ENCODE peak calls at places on chromosomes 1 and 21, in ten cellular contexts. One of them, this sample, is unnamed.

GRCh38 chr21:41369105-41369914 is 7.5 kb downstream of the MX2 start:
- DNase-seq in NCI-H226: no peak
- DNase-seq in GM04503: no peak
- DNase-seq in activated CD8-positive, alpha-beta memory T cell treated with anti-CD3 and anti-CD28 coated beads for 48 hours: no peak
- DNase-seq in mucosa of gallbladder: no peak
- DNase-seq in HT-29: no peak
- DNase-seq in right cardiac atrium: peak; percentile 48
- DNase-seq in fibroblast of the conjunctiva: no peak
- DNase-seq in NCI-H446 treated with DMSO at 0.1 percent for 48 hours: no peak
- DNase-seq in GM12865: peak; percentile 80
- DNase-seq in this sample: peak; percentile 25

GRCh38 chr1:38827299-38827698 is 32.3 kb downstream of the RRAGC start:
- DNase-seq in GM12865: no peak
- DNase-seq in GM04503: no peak
- DNase-seq in activated CD8-positive, alpha-beta memory T cell treated with anti-CD3 and anti-CD28 coated beads for 48 hours: no peak
- DNase-seq in mucosa of gallbladder: no peak
- DNase-seq in HT-29: no peak
- DNase-seq in NCI-H446 treated with DMSO at 0.1 percent for 48 hours: no peak
- DNase-seq in right cardiac atrium: no peak
- DNase-seq in NCI-H226: no peak
- DNase-seq in fibroblast of the conjunctiva: no peak
- DNase-seq in this sample: no peak

GRCh38 chr1:221829327-221830011 is 87.6 kb upstream of the DUSP10 start:
- DNase-seq in fibroblast of the conjunctiva: peak; percentile 56
- DNase-seq in mucosa of gallbladder: no peak
- DNase-seq in NCI-H226: peak; percentile 69
- DNase-seq in GM04503: peak; percentile 84
- DNase-seq in right cardiac atrium: no peak
- DNase-seq in HT-29: no peak
- DNase-seq in NCI-H446 treated with DMSO at 0.1 percent for 48 hours: no peak
- DNase-seq in activated CD8-positive, alpha-beta memory T cell treated with anti-CD3 and anti-CD28 coated beads for 48 hours: no peak
- DNase-seq in GM12865: peak; percentile 21
- DNase-seq in this sample: no peak

GRCh38 chr1:87983841-87984240 is 655.2 kb downstream of the LMO4 start:
- DNase-seq in mucosa of gallbladder: no peak
- DNase-seq in NCI-H226: peak; percentile 75
- DNase-seq in NCI-H446 treated with DMSO at 0.1 percent for 48 hours: no peak
- DNase-seq in GM12865: no peak
- DNase-seq in fibroblast of the conjunctiva: no peak
- DNase-seq in activated CD8-positive, alpha-beta memory T cell treated with anti-CD3 and anti-CD28 coated beads for 48 hours: no peak
- DNase-seq in GM04503: no peak
- DNase-seq in HT-29: no peak
- DNase-seq in right cardiac atrium: no peak
- DNase-seq in this sample: no peak

GRCh38 chr1:168301664-168302320 is 21.1 kb downstream of the TBX19 start:
- DNase-seq in mucosa of gallbladder: no peak
- DNase-seq in NCI-H226: peak; percentile 99
- DNase-seq in fibroblast of the conjunctiva: peak; percentile 24
- DNase-seq in right cardiac atrium: no peak
- DNase-seq in NCI-H446 treated with DMSO at 0.1 percent for 48 hours: no peak
- DNase-seq in HT-29: peak; percentile 37
- DNase-seq in activated CD8-positive, alpha-beta memory T cell treated with anti-CD3 and anti-CD28 coated beads for 48 hours: no peak
- DNase-seq in GM04503: peak; percentile 50
- DNase-seq in GM12865: no peak
- DNase-seq in this sample: no peak

GRCh38 chr1:243420968-243421675 is 165.3 kb downstream of the SDCCAG8 start:
- DNase-seq in NCI-H446 treated with DMSO at 0.1 percent for 48 hours: no peak
- DNase-seq in HT-29: no peak
- DNase-seq in mucosa of gallbladder: no peak
- DNase-seq in GM12865: no peak
- DNase-seq in NCI-H226: no peak
- DNase-seq in fibroblast of the conjunctiva: no peak
- DNase-seq in right cardiac atrium: no peak
- DNase-seq in activated CD8-positive, alpha-beta memory T cell treated with anti-CD3 and anti-CD28 coated beads for 48 hours: no peak
- DNase-seq in GM04503: no peak
- DNase-seq in this sample: no peak

GRCh38 chr1:7358346-7358745 is 412.8 kb upstream of the VAMP3 start:
- DNase-seq in mucosa of gallbladder: no peak
- DNase-seq in HT-29: no peak
- DNase-seq in GM04503: no peak
- DNase-seq in activated CD8-positive, alpha-beta memory T cell treated with anti-CD3 and anti-CD28 coated beads for 48 hours: no peak
- DNase-seq in right cardiac atrium: no peak
- DNase-seq in GM12865: no peak
- DNase-seq in fibroblast of the conjunctiva: no peak
- DNase-seq in NCI-H446 treated with DMSO at 0.1 percent for 48 hours: no peak
- DNase-seq in NCI-H226: no peak
- DNase-seq in this sample: no peak

GRCh38 chr1:177600936-177601335 is 368.9 kb downstream of the SEC16B start:
- DNase-seq in GM12865: no peak
- DNase-seq in GM04503: no peak
- DNase-seq in NCI-H446 treated with DMSO at 0.1 percent for 48 hours: no peak
- DNase-seq in fibroblast of the conjunctiva: no peak
- DNase-seq in right cardiac atrium: no peak
- DNase-seq in HT-29: no peak
- DNase-seq in activated CD8-positive, alpha-beta memory T cell treated with anti-CD3 and anti-CD28 coated beads for 48 hours: no peak
- DNase-seq in mucosa of gallbladder: no peak
- DNase-seq in NCI-H226: no peak
- DNase-seq in this sample: no peak

GRCh38 chr1:231734417-231734816 is 107.8 kb downstream of the DISC1 start:
- DNase-seq in GM04503: peak; percentile 11
- DNase-seq in GM12865: no peak
- DNase-seq in mucosa of gallbladder: peak; percentile 22
- DNase-seq in activated CD8-positive, alpha-beta memory T cell treated with anti-CD3 and anti-CD28 coated beads for 48 hours: no peak
- DNase-seq in fibroblast of the conjunctiva: no peak
- DNase-seq in right cardiac atrium: peak; percentile 42
- DNase-seq in NCI-H226: no peak
- DNase-seq in NCI-H446 treated with DMSO at 0.1 percent for 48 hours: no peak
- DNase-seq in HT-29: no peak
- DNase-seq in this sample: no peak

GRCh38 chr1:238063454-238063853 is 172.7 kb upstream of the ZP4 start:
- DNase-seq in fibroblast of the conjunctiva: peak; percentile 33
- DNase-seq in activated CD8-positive, alpha-beta memory T cell treated with anti-CD3 and anti-CD28 coated beads for 48 hours: no peak
- DNase-seq in GM12865: peak; percentile 62
- DNase-seq in GM04503: no peak
- DNase-seq in right cardiac atrium: no peak
- DNase-seq in HT-29: no peak
- DNase-seq in mucosa of gallbladder: peak; percentile 72
- DNase-seq in NCI-H446 treated with DMSO at 0.1 percent for 48 hours: peak; percentile 97
- DNase-seq in NCI-H226: no peak
- DNase-seq in this sample: no peak

GRCh38 chr1:161185732-161186311 is 8.5 kb upstream of the B4GALT3 start:
- DNase-seq in activated CD8-positive, alpha-beta memory T cell treated with anti-CD3 and anti-CD28 coated beads for 48 hours: no peak
- DNase-seq in NCI-H446 treated with DMSO at 0.1 percent for 48 hours: no peak
- DNase-seq in NCI-H226: no peak
- DNase-seq in mucosa of gallbladder: no peak
- DNase-seq in fibroblast of the conjunctiva: no peak
- DNase-seq in GM04503: no peak
- DNase-seq in right cardiac atrium: no peak
- DNase-seq in HT-29: no peak
- DNase-seq in GM12865: peak; percentile 70
- DNase-seq in this sample: no peak

GRCh38 chr1:231392380-231393131 is 29.5 kb downstream of the EGLN1 start:
- DNase-seq in HT-29: no peak
- DNase-seq in NCI-H226: no peak
- DNase-seq in fibroblast of the conjunctiva: no peak
- DNase-seq in GM12865: no peak
- DNase-seq in activated CD8-positive, alpha-beta memory T cell treated with anti-CD3 and anti-CD28 coated beads for 48 hours: no peak
- DNase-seq in right cardiac atrium: no peak
- DNase-seq in GM04503: no peak
- DNase-seq in mucosa of gallbladder: no peak
- DNase-seq in NCI-H446 treated with DMSO at 0.1 percent for 48 hours: no peak
- DNase-seq in this sample: no peak

GRCh38 chr1:67815303-67816095 is 17.8 kb downstream of the GNG12 start:
- DNase-seq in HT-29: peak; percentile 92
- DNase-seq in right cardiac atrium: no peak
- DNase-seq in GM04503: no peak
- DNase-seq in NCI-H226: peak; percentile 37
- DNase-seq in fibroblast of the conjunctiva: no peak
- DNase-seq in mucosa of gallbladder: peak; percentile 52
- DNase-seq in GM12865: no peak
- DNase-seq in NCI-H446 treated with DMSO at 0.1 percent for 48 hours: no peak
- DNase-seq in activated CD8-positive, alpha-beta memory T cell treated with anti-CD3 and anti-CD28 coated beads for 48 hours: no peak
- DNase-seq in this sample: no peak

GRCh38 chr1:66769512-66770229 is 17.4 kb downstream of the DYNLT5 start:
- DNase-seq in mucosa of gallbladder: no peak
- DNase-seq in NCI-H226: no peak
- DNase-seq in fibroblast of the conjunctiva: no peak
- DNase-seq in GM04503: no peak
- DNase-seq in NCI-H446 treated with DMSO at 0.1 percent for 48 hours: no peak
- DNase-seq in activated CD8-positive, alpha-beta memory T cell treated with anti-CD3 and anti-CD28 coated beads for 48 hours: no peak
- DNase-seq in right cardiac atrium: no peak
- DNase-seq in HT-29: no peak
- DNase-seq in GM12865: no peak
- DNase-seq in this sample: no peak

GRCh38 chr1:34477632-34478141 is 277.2 kb upstream of the GJB5 start:
- DNase-seq in HT-29: no peak
- DNase-seq in GM04503: no peak
- DNase-seq in NCI-H226: no peak
- DNase-seq in right cardiac atrium: no peak
- DNase-seq in NCI-H446 treated with DMSO at 0.1 percent for 48 hours: no peak
- DNase-seq in GM12865: no peak
- DNase-seq in fibroblast of the conjunctiva: no peak
- DNase-seq in mucosa of gallbladder: no peak
- DNase-seq in activated CD8-positive, alpha-beta memory T cell treated with anti-CD3 and anti-CD28 coated beads for 48 hours: no peak
- DNase-seq in this sample: no peak

GRCh38 chr1:227215863-227216510 is 102.3 kb downstream of the CDC42BPA start:
- DNase-seq in HT-29: no peak
- DNase-seq in NCI-H226: no peak
- DNase-seq in activated CD8-positive, alpha-beta memory T cell treated with anti-CD3 and anti-CD28 coated beads for 48 hours: no peak
- DNase-seq in mucosa of gallbladder: no peak
- DNase-seq in GM12865: no peak
- DNase-seq in GM04503: no peak
- DNase-seq in fibroblast of the conjunctiva: no peak
- DNase-seq in right cardiac atrium: no peak
- DNase-seq in NCI-H446 treated with DMSO at 0.1 percent for 48 hours: no peak
- DNase-seq in this sample: no peak

GRCh38 chr1:172818841-172819527 is 160.1 kb downstream of the FASLG start:
- DNase-seq in HT-29: no peak
- DNase-seq in mucosa of gallbladder: no peak
- DNase-seq in activated CD8-positive, alpha-beta memory T cell treated with anti-CD3 and anti-CD28 coated beads for 48 hours: peak; percentile 19
- DNase-seq in right cardiac atrium: no peak
- DNase-seq in GM04503: no peak
- DNase-seq in fibroblast of the conjunctiva: no peak
- DNase-seq in NCI-H226: no peak
- DNase-seq in GM12865: peak; percentile 97
- DNase-seq in NCI-H446 treated with DMSO at 0.1 percent for 48 hours: no peak
- DNase-seq in this sample: no peak

GRCh38 chr1:39692152-39693064 is 1.2 kb upstream of the HPCAL4 start:
- DNase-seq in fibroblast of the conjunctiva: no peak
- DNase-seq in GM12865: no peak
- DNase-seq in right cardiac atrium: peak; percentile 20
- DNase-seq in GM04503: no peak
- DNase-seq in mucosa of gallbladder: no peak
- DNase-seq in activated CD8-positive, alpha-beta memory T cell treated with anti-CD3 and anti-CD28 coated beads for 48 hours: no peak
- DNase-seq in HT-29: no peak
- DNase-seq in NCI-H446 treated with DMSO at 0.1 percent for 48 hours: no peak
- DNase-seq in NCI-H226: no peak
- DNase-seq in this sample: peak; percentile 72

GRCh38 chr1:33424610-33425009 is 6.3 kb downstream of the PHC2 start:
- DNase-seq in mucosa of gallbladder: no peak
- DNase-seq in NCI-H446 treated with DMSO at 0.1 percent for 48 hours: no peak
- DNase-seq in NCI-H226: no peak
- DNase-seq in fibroblast of the conjunctiva: no peak
- DNase-seq in activated CD8-positive, alpha-beta memory T cell treated with anti-CD3 and anti-CD28 coated beads for 48 hours: no peak
- DNase-seq in right cardiac atrium: no peak
- DNase-seq in GM04503: no peak
- DNase-seq in HT-29: no peak
- DNase-seq in GM12865: no peak
- DNase-seq in this sample: no peak

GRCh38 chr1:21666572-21667320 is 2.4 kb downstream of the RAP1GAP start:
- DNase-seq in fibroblast of the conjunctiva: no peak
- DNase-seq in mucosa of gallbladder: no peak
- DNase-seq in HT-29: no peak
- DNase-seq in activated CD8-positive, alpha-beta memory T cell treated with anti-CD3 and anti-CD28 coated beads for 48 hours: no peak
- DNase-seq in GM04503: no peak
- DNase-seq in NCI-H446 treated with DMSO at 0.1 percent for 48 hours: no peak
- DNase-seq in GM12865: no peak
- DNase-seq in right cardiac atrium: no peak
- DNase-seq in NCI-H226: no peak
- DNase-seq in this sample: no peak

This sample was measured in testis.